ENCODE peak calls at places on chromosomes 13 and 19, in four cellular contexts. H, W, R and T are unnamed samples.
A peak's percentile ranks its signal among the peaks of the same experiment; 100 is the strongest.

GRCh38 chr13:53045110-53045509 is 16.5 kb downstream of the OLFM4 start:
- DNase-seq in W (no peak), R (no peak), H (no peak), T (no peak)

GRCh38 chr13:50437252-50437651 is 406.2 kb downstream of the DLEU7 start:
- DNase-seq in W (no peak), H (no peak), R (no peak), T (no peak)

GRCh38 chr19:12733907-12734214 is 623 bp downstream of the TRIR start:
- DNase-seq in R (no peak), H (no peak), W (no peak), T (no peak)

GRCh38 chr13:113637262-113638160 is 20.5 kb downstream of the ATP4B start:
- DNase-seq in R (no peak), W (no peak), H (no peak), T (no peak)

GRCh38 chr13:110343241-110343865 is 36.3 kb downstream of the COL4A2 start:
- DNase-seq in H (no peak), W (no peak), R (no peak), T (no peak)

GRCh38 chr13:110341445-110342247 is 34.6 kb downstream of the COL4A2 start:
- DNase-seq in W (no peak), R (no peak), H (no peak), T (no peak)

GRCh38 chr13:33279414-33279813 is 6.1 kb downstream of the STARD13 start:
- DNase-seq in W (no peak), H (no peak), R (no peak), T (no peak)

GRCh38 chr13:110944121-110944967 is 29.5 kb upstream of the ANKRD10 start:
- DNase-seq in W (no peak), R (peak; percentile 78), H (peak; percentile 43), T (peak; percentile 30)

GRCh38 chr19:40576181-40576584 is 490 bp upstream of the SHKBP1 start:
- DNase-seq in R (peak; percentile 64), H (peak; percentile 46), W (no peak), T (no peak)

GRCh38 chr13:33639640-33640080 is 178.3 kb upstream of the RFC3 start:
- DNase-seq in W (no peak), R (peak; percentile 17), H (peak; percentile 78), T (no peak)

GRCh38 chr19:16473875-16474397 is 2.2 kb upstream of the EPS15L1 start:
- DNase-seq in H (no peak), W (no peak), R (no peak), T (no peak)

GRCh38 chr13:43191561-43191960 is 168.2 kb downstream of the DNAJC15 start:
- DNase-seq in R (no peak), H (no peak), W (no peak), T (no peak)

GRCh38 chr13:28099396-28100148 is 804 bp downstream of the FLT3 start:
- DNase-seq in W (no peak), H (no peak), R (no peak), T (no peak)

GRCh38 chr19:9806781-9807180 is 12.1 kb downstream of the FBXL12 start:
- DNase-seq in H (no peak), R (no peak), W (no peak), T (no peak)

GRCh38 chr19:16367269-16367683 is 42.6 kb downstream of the KLF2 start:
- DNase-seq in H (peak; percentile 90), W (no peak), R (peak; percentile 74), T (no peak)

GRCh38 chr13:92967923-92968322 is 258.7 kb upstream of the GPC6 start:
- DNase-seq in W (no peak), R (no peak), H (no peak), T (no peak)

GRCh38 chr13:73578251-73578875 is 519.6 kb downstream of the KLF5 start:
- DNase-seq in H (no peak), R (no peak), W (no peak), T (no peak)